ENCODE peak calls at places on chromosome 1, in four cellular contexts. Q, A, J and G are unnamed samples.

GRCh38 chr1:55813619-55814018 is 598.5 kb upstream of the USP24 start:
- DNase-seq in Q (peak), A (no peak), J (peak), G (peak)

GRCh38 chr1:237154173-237154572 is 112.2 kb downstream of the RYR2 start:
- DNase-seq in Q (no peak), A (no peak), J (no peak), G (no peak)

GRCh38 chr1:116504308-116505156 is 66.3 kb downstream of the CD58 start:
- DNase-seq in Q (peak), A (peak), J (no peak), G (peak)

GRCh38 chr1:225882699-225883615 is 777 bp upstream of the TMEM63A start:
- DNase-seq in Q (peak), A (no peak), J (peak), G (peak)

GRCh38 chr1:170162385-170163226 is 16.8 kb downstream of the NTMT2 start:
- DNase-seq in Q (peak), A (peak), J (no peak), G (peak)

GRCh38 chr1:215710340-215710971 is 143.4 kb downstream of the KCTD3 start:
- DNase-seq in Q (peak), A (peak), J (peak), G (peak)

GRCh38 chr1:62436466-62437272 is at the start of gene USP1:
- DNase-seq in Q (peak), A (peak), J (peak), G (peak)

GRCh38 chr1:1318131-1318652 is 6.3 kb downstream of the INTS11 start:
- DNase-seq in Q (peak), A (peak), J (no peak), G (peak)

GRCh38 chr1:186683637-186684410 is 3.6 kb upstream of the PTGS2 start:
- DNase-seq in Q (no peak), A (no peak), J (no peak), G (no peak)

GRCh38 chr1:222910699-222911098 is 95.9 kb downstream of the DISP1 start:
- DNase-seq in Q (peak), A (no peak), J (no peak), G (peak)

GRCh38 chr1:31505884-31506497 is 70.3 kb upstream of the TINAGL1 start:
- DNase-seq in Q (peak), A (no peak), J (no peak), G (peak)

GRCh38 chr1:202235003-202235660 is 41.5 kb downstream of the LGR6 start:
- DNase-seq in Q (no peak), A (no peak), J (no peak), G (no peak)